ENCODE peak calls at places on chromosomes 13 and 19, in six cellular contexts. Q is bronchial epithelial cell; K is AG04450; O is CD8-positive, alpha-beta T cell; P is A549; A is kidney epithelial cell. L is an unnamed sample.

GRCh38 chr13:114082849-114083645 is 49.4 kb downstream of the RASA3 start:
- DNase-seq in Q (no peak), K (no peak), O (no peak), P (no peak), A (no peak), L (no peak)

GRCh38 chr13:113147206-113147605 is 11.2 kb upstream of the PROZ start:
- DNase-seq in Q (no peak), K (no peak), O (no peak), P (no peak), A (no peak), L (no peak)

GRCh38 chr19:30131246-30131645 is 189.2 kb downstream of the URI1 start:
- DNase-seq in Q (no peak), K (no peak), O (no peak), P (no peak), A (no peak), L (no peak)

GRCh38 chr19:9128171-9128570 is 1.4 kb upstream of the OR7G3 start:
- DNase-seq in Q (peak), K (no peak), O (no peak), P (peak), A (no peak), L (no peak)

GRCh38 chr13:37229931-37230330 is 124.5 kb upstream of the CSNK1A1L start:
- DNase-seq in Q (peak), K (no peak), O (no peak), P (no peak), A (no peak), L (no peak)

GRCh38 chr13:26538363-26539317 is 18.8 kb upstream of the WASF3 start:
- DNase-seq in Q (peak), K (no peak), O (no peak), P (no peak), A (no peak), L (no peak)

GRCh38 chr13:108269601-108270328 is at the start of gene TNFSF13B:
- DNase-seq in Q (no peak), K (no peak), O (peak), P (peak), A (no peak), L (peak)

GRCh38 chr19:15992014-15992413 is 43.2 kb downstream of the OR10H4 start:
- DNase-seq in Q (no peak), K (no peak), O (no peak), P (no peak), A (no peak), L (no peak)

GRCh38 chr13:57631607-57632275 is at the start of gene PCDH17:
- DNase-seq in Q (no peak), K (no peak), O (no peak), P (no peak), A (no peak), L (no peak)

GRCh38 chr13:111911141-111911720 is 155.7 kb upstream of the SOX1 start:
- DNase-seq in Q (no peak), K (no peak), O (peak), P (no peak), A (no peak), L (no peak)

GRCh38 chr19:55269299-55269698 is 10.5 kb upstream of the PPP6R1 start:
- DNase-seq in Q (no peak), K (no peak), O (no peak), P (no peak), A (no peak), L (no peak)

GRCh38 chr13:51849145-51850101 is 4.4 kb upstream of the TMEM272 start:
- DNase-seq in Q (no peak), K (no peak), O (peak), P (peak), A (no peak), L (no peak)

GRCh38 chr13:83024955-83025594 is 857.2 kb downstream of the SLITRK1 start:
- DNase-seq in Q (no peak), K (no peak), O (no peak), P (no peak), A (no peak), L (peak)

GRCh38 chr19:46717034-46717715 is at the start of gene PRKD2:
- DNase-seq in Q (peak), K (peak), O (peak), P (peak), A (no peak), L (no peak)

GRCh38 chr13:31001647-31002046 is 69.2 kb downstream of the TEX26 start:
- DNase-seq in Q (peak), K (no peak), O (no peak), P (no peak), A (no peak), L (no peak)

GRCh38 chr13:100235311-100235901 is 146.5 kb downstream of the PCCA start:
- DNase-seq in Q (peak), K (no peak), O (no peak), P (peak), A (peak), L (peak)

GRCh38 chr13:51589793-51590192 is 5.5 kb downstream of the WDFY2 start:
- DNase-seq in Q (no peak), K (no peak), O (no peak), P (no peak), A (no peak), L (no peak)

GRCh38 chr19:39768334-39768733 is 10.3 kb upstream of the LEUTX start:
- DNase-seq in Q (no peak), K (no peak), O (no peak), P (no peak), A (no peak), L (no peak)

GRCh38 chr13:94454906-94455305 is 24.6 kb downstream of the DCT start:
- DNase-seq in Q (peak), K (no peak), O (no peak), P (no peak), A (no peak), L (no peak)

GRCh38 chr13:79522583-79522982 is 41.6 kb downstream of the NDFIP2 start:
- DNase-seq in Q (peak), K (no peak), O (no peak), P (no peak), A (no peak), L (no peak)

GRCh38 chr13:95552539-95553270 is at the start of gene CLDN10:
- DNase-seq in Q (no peak), K (no peak), O (no peak), P (peak), A (no peak), L (no peak)

GRCh38 chr13:100461309-100462035 is 127.1 kb downstream of the GGACT start:
- DNase-seq in Q (no peak), K (no peak), O (no peak), P (no peak), A (no peak), L (no peak)

GRCh38 chr13:112627161-112627560 is 39.2 kb upstream of the TUBGCP3 start:
- DNase-seq in Q (no peak), K (no peak), O (no peak), P (no peak), A (no peak), L (no peak)

GRCh38 chr19:29596080-29596479 is 10.0 kb upstream of the POP4 start:
- DNase-seq in Q (no peak), K (no peak), O (no peak), P (no peak), A (no peak), L (no peak)

GRCh38 chr19:14473915-14474578 is 1.1 kb downstream of the PTGER1 start:
- DNase-seq in Q (no peak), K (no peak), O (no peak), P (no peak), A (no peak), L (no peak)

GRCh38 chr13:110209950-110210603 is 96.9 kb downstream of the COL4A1 start:
- DNase-seq in Q (peak), K (no peak), O (no peak), P (no peak), A (no peak), L (no peak)

GRCh38 chr13:77381059-77381458 is 54.2 kb upstream of the MYCBP2 start:
- DNase-seq in Q (no peak), K (no peak), O (no peak), P (no peak), A (no peak), L (no peak)

GRCh38 chr13:42279986-42280385 is 8.0 kb downstream of the AKAP11 start:
- DNase-seq in Q (no peak), K (no peak), O (no peak), P (no peak), A (no peak), L (no peak)

GRCh38 chr13:24187185-24187584 is 26.7 kb downstream of the SPATA13 start:
- DNase-seq in Q (peak), K (no peak), O (no peak), P (no peak), A (no peak), L (no peak)

GRCh38 chr19:1503089-1503924 is 9.5 kb downstream of the ADAMTSL5 start:
- DNase-seq in Q (no peak), K (no peak), O (peak), P (peak), A (no peak), L (no peak)

GRCh38 chr19:5547881-5548280 is 19.9 kb downstream of the TINCR start:
- DNase-seq in Q (peak), K (peak), O (no peak), P (peak), A (no peak), L (peak)

GRCh38 chr13:77786888-77787287 is 89.4 kb downstream of the SLAIN1 start:
- DNase-seq in Q (no peak), K (no peak), O (no peak), P (no peak), A (no peak), L (no peak)

GRCh38 chr19:40217921-40218890 is at the start of gene TTC9B:
- DNase-seq in Q (no peak), K (no peak), O (peak), P (peak), A (no peak), L (no peak)

GRCh38 chr19:29672933-29673336 is 7.7 kb downstream of the PLEKHF1 start:
- DNase-seq in Q (no peak), K (no peak), O (peak), P (no peak), A (no peak), L (no peak)

GRCh38 chr19:46142294-46142693 is 5.7 kb upstream of the IGFL2 start:
- DNase-seq in Q (no peak), K (no peak), O (no peak), P (no peak), A (no peak), L (no peak)

GRCh38 chr19:34962281-34962944 is 1.6 kb downstream of the ZNF792 start:
- DNase-seq in Q (no peak), K (no peak), O (peak), P (no peak), A (no peak), L (no peak)

GRCh38 chr19:14474827-14475226 is 327 bp downstream of the PTGER1 start:
- DNase-seq in Q (no peak), K (no peak), O (no peak), P (no peak), A (no peak), L (no peak)

GRCh38 chr19:42928896-42929295 is 8.1 kb downstream of the PSG7 start:
- DNase-seq in Q (no peak), K (no peak), O (no peak), P (no peak), A (no peak), L (no peak)

GRCh38 chr13:69565334-69565733 is 542.3 kb upstream of the ATXN8OS start:
- DNase-seq in Q (peak), K (no peak), O (no peak), P (peak), A (peak), L (no peak)
- TF ChIP-seq CTCF in Q (peak), K (no peak), O (no peak), P (no peak), A (peak), L (no peak)

GRCh38 chr19:36113425-36113824 is 1.2 kb downstream of the POLR2I start:
- DNase-seq in Q (no peak), K (no peak), O (no peak), P (no peak), A (no peak), L (no peak)
- H3K4me3 ChIP-seq in Q (peak), K (peak), O (peak), P (peak), A (peak), L (peak)

GRCh38 chr19:23996549-23996948 is 81.9 kb downstream of the ZNF726 start:
- DNase-seq in Q (no peak), K (no peak), O (no peak), P (peak), A (no peak), L (no peak)
- TF ChIP-seq CTCF in Q (peak), K (peak), O (peak), P (no peak), A (no peak), L (peak)

DNA sequence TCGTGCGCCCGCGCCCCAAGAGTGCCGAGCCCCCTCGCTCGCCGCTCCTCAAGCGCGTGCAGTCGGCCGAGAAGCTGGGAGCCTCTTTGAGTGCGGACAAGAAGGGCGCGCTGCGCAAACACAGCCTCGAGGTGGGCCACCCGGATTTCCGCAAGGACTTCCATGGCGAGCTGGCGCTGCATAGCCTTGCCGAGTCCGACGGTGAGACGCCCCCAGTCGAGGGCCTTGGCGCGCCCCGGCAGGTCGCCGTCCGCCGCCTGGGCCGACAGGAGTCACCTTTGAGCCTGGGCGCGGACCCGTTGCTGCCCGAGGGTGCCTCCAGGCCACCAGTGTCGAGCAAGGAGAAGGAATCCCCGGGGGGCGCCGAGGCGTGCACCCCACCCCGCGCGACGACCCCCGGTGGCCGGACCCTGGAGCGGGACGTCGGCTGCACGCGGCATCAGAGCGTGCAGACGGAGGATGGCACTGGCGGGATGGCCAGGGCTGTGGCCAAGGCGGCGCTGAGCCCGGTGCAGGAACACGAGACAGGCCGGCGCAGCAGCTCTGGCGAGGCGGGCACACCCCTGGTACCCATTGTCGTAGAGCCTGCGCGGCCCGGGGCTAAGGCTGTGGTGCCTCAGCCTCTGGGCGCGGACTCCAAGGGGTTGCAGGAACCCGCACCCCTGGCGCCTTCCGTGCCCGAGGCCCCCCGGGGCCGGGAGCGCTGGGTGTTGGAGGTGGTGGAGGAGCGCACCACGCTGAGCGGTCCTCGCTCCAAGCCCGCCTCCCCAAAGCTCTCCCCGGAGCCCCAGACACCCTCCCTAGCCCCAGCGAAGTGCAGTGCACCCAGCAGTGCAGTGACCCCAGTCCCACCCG is 7.1 kb downstream of the DNASE2 start:
- DNase-seq in Q (no peak), K (no peak), O (no peak), P (no peak), A (no peak), L (no peak)
- H3K4me3 ChIP-seq in Q (no peak), K (no peak), O (no peak), P (no peak), A (no peak), L (no peak)

DNA sequence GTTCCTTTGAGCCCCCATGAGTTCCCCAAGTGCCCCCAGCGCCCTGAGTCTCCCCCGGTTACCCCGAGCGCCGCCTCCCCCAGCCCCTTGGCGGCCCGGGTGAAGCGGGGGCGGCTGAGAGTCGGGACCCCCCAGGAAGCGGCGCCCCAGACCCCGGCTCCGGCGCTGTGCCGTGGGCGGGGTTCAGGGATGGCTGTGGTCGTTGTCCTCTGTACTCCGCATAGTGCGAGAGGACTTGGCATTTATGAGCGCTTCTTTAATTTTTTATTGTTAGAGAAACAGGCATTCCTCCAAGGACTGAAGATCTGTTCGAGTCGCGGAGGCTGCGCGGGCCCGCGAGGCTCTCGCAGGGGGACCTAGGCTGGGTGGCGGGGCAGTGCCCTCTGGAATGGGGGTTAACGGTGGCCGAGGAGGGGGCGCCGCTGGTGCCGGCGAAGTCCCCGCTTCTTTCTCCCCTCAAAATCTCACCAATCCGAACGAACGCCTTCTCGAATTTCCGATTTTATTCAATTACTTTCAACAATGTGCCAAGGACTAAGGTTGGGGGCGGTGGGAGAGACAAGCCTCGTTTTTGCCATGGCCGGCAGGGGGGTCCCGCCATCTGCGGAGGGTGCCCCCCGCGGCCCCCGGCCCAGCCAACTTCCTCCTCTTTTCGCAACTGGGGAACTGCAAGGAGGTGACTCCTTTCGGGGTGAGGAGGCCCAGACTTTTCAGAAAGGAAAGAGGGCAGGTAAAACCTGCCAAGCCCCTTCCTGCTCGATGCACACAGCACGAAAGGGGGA is 595 bp upstream of the GJB2 start:
- DNase-seq in Q (no peak), K (no peak), O (no peak), P (no peak), A (no peak), L (no peak)
- TF ChIP-seq CTCF in Q (no peak), K (peak), O (no peak), P (no peak), A (no peak), L (no peak)

GRCh38 chr19:47729468-47729798 is 15.9 kb upstream of the NOP53 start:
- DNase-seq in Q (peak), K (no peak), O (no peak), P (peak), A (peak), L (peak)

GRCh38 chr19:47726467-47726866 is 13.2 kb downstream of the EHD2 start:
- DNase-seq in Q (no peak), K (no peak), O (no peak), P (no peak), A (no peak), L (peak)

GRCh38 chr19:47730910-47731309 is 14.4 kb upstream of the NOP53 start:
- DNase-seq in Q (no peak), K (no peak), O (no peak), P (no peak), A (no peak), L (no peak)

GRCh38 chr19:47730521-47730889 is 14.8 kb upstream of the NOP53 start:
- DNase-seq in Q (no peak), K (no peak), O (no peak), P (no peak), A (no peak), L (no peak)

GRCh38 chr19:47729799-47730520 is 15.4 kb upstream of the NOP53 start:
- DNase-seq in Q (peak), K (no peak), O (peak), P (peak), A (no peak), L (no peak)
- H3K4me3 ChIP-seq in Q (peak), K (no peak), O (no peak), P (peak), A (peak), L (no peak)

DNA sequence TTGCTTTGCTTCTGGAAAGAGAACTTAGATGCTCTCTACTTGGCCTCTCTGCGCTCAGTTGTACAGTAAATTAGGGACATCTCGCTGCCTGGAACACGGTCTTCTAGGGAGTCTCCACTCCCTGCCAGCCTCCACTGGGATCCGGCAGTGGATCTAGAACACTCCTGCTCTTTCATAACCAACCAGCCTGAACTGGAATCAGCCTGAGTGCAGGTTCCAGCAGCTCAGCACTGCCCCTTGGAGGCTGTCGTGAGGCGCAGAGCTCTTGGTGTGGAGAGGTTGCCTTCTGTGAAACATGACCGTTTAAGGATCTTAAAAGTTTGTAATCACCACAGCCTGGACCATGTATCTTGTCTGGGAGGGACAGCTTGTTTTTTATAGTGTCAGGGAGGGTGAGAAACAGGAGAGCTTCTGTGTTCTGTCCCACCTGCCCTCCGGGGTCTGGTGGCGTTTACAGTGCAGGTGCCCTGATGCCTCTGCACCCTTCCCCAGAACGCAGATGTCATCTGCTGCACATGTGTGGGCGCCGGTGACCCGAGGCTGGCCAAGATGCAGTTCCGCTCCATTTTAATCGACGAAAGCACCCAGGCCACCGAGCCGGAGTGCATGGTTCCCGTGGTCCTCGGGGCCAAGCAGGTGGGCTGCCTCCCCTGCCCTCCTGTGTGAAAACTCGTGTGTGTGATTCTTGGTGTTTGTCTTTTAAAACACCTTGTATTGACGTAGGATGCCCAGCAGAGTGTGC is 24.8 kb downstream of the UPF1 start:
- DNase-seq in Q (no peak), K (no peak), O (no peak), P (peak), A (no peak), L (no peak)
- TF ChIP-seq CTCF in Q (peak), K (peak), O (no peak), P (no peak), A (peak), L (peak)

DNA sequence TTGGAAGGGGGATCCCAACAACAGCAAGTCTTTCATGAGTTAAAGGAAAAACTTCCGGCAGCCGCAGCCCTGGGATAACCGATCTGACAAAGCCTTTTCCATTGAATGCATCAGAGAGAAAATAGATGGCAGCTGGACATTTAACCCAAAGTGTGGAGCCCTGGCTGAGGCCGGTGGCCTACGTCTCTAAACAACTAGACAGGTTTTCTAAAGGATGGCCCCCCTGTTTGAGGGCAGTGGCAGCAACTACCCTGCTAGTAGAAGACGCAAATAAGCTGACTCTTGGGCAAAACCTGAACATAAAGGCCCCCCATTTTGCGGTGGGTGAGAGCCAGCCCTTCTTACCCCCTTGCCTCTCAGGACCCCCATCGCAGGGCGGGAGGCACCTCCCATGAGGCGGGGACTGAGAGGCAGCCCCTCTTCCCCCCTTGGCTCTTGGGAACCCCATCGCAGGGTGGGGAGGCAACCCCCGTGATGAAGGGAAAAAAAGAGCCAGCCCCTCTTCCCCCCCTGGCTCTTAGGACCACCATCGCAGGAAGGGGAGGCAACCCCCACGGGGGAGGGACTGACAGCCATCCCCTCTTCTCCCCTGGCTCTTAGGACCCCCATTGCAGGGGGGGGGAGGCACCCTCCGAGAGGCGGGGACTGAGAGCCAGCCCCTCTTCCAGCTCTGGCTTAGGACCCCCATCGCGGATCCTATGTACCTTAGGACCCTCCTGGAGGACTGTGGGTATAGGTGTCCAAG is 2422.9 kb upstream of the PCDH20 start:
- DNase-seq in Q (no peak), K (no peak), O (no peak), P (no peak), A (no peak), L (no peak)
- H3K4me3 ChIP-seq in Q (no peak), K (no peak), O (no peak), P (no peak), A (no peak), L (no peak)

L was measured in BJ.